ENCODE peak calls at places on chromosomes 4 and X, in six cellular contexts. K, F, E, C, P and M are unnamed samples.

GRCh38 chrX:42093756-42094155 is 170.4 kb upstream of the CASK start:
- DNase-seq in P (peak), F (no peak), E (no peak), K (peak), C (no peak), M (peak)

GRCh38 chr4:8410641-8411271 is 29.8 kb downstream of the ACOX3 start:
- DNase-seq in K (peak), F (no peak), C (peak), E (peak), P (peak), M (peak)

GRCh38 chrX:150185766-150186165 is 177.4 kb upstream of the MAMLD1 start:
- DNase-seq in E (no peak), C (no peak), P (no peak), F (no peak), K (peak), M (no peak)

GRCh38 chr4:88244821-88245579 is 39.4 kb downstream of the PPM1K start:
- DNase-seq in K (no peak), E (no peak), P (no peak), F (no peak), C (no peak), M (no peak)

GRCh38 chr4:82758701-82759685 is 39.6 kb downstream of the SCD5 start:
- DNase-seq in F (no peak), P (no peak), K (no peak), E (no peak), C (no peak), M (no peak)

GRCh38 chrX:11188664-11189063 is 77.5 kb downstream of the HCCS start:
- DNase-seq in C (no peak), E (no peak), K (peak), F (no peak), P (peak), M (no peak)

GRCh38 chr4:69713593-69713992 is 46.8 kb downstream of the SULT1B1 start:
- DNase-seq in E (no peak), C (no peak), P (peak), F (no peak), K (no peak), M (no peak)

GRCh38 chrX:141652315-141652714 is 46.2 kb downstream of the SPANXD start:
- DNase-seq in P (peak), C (no peak), E (no peak), K (peak), F (no peak), M (no peak)

GRCh38 chr4:26238426-26238781 is 82.4 kb upstream of the RBPJ start:
- DNase-seq in K (no peak), C (no peak), E (no peak), F (no peak), P (no peak), M (no peak)

GRCh38 chr4:86338989-86339388 is 20.9 kb downstream of the MAPK10 start:
- DNase-seq in P (peak), E (no peak), C (peak), F (no peak), K (peak), M (no peak)

GRCh38 chr4:1033840-1034551 is 22.6 kb downstream of the FGFRL1 start:
- DNase-seq in C (no peak), E (no peak), F (no peak), P (peak), K (peak), M (no peak)

GRCh38 chr4:166153539-166153938 is 280.5 kb downstream of the TLL1 start:
- DNase-seq in P (peak), C (no peak), K (no peak), E (no peak), F (no peak), M (no peak)

GRCh38 chrX:154544885-154545284 is 1.8 kb downstream of the G6PD start:
- DNase-seq in P (no peak), K (no peak), F (no peak), E (no peak), C (no peak), M (no peak)

GRCh38 chr4:25984796-25985195 is 70.8 kb downstream of the SMIM20 start:
- DNase-seq in E (no peak), F (no peak), K (no peak), P (no peak), C (no peak), M (no peak)

GRCh38 chr4:185810746-185811508 is 1.1 kb downstream of the SORBS2 start:
- DNase-seq in F (no peak), P (peak), E (peak), K (no peak), C (no peak), M (no peak)

GRCh38 chrX:74523224-74523623 is 91.2 kb downstream of the RLIM start:
- DNase-seq in E (no peak), K (no peak), P (peak), C (no peak), F (no peak), M (no peak)

GRCh38 chrX:66674506-66674905 is 35.6 kb upstream of the EDA2R start:
- DNase-seq in F (no peak), C (no peak), E (no peak), K (no peak), P (no peak), M (no peak)

GRCh38 chr4:163167333-163167626 is 590 bp upstream of the NAF1 start:
- DNase-seq in K (no peak), E (no peak), F (no peak), P (peak), C (peak), M (no peak)

GRCh38 chr4:102247041-102247440 is 98.2 kb downstream of the SLC39A8 start:
- DNase-seq in F (no peak), P (peak), C (no peak), K (peak), E (no peak), M (no peak)

GRCh38 chrX:65644621-65645287 is 22.7 kb upstream of the MSN start:
- DNase-seq in C (peak), P (peak), E (no peak), F (no peak), K (peak), M (peak)

GRCh38 chrX:148902581-148902980 is 402.2 kb downstream of the AFF2 start:
- DNase-seq in K (no peak), C (no peak), E (no peak), F (no peak), P (no peak), M (no peak)

GRCh38 chrX:21705215-21705614 is 47.1 kb upstream of the KLHL34 start:
- DNase-seq in K (no peak), E (no peak), C (no peak), F (no peak), P (no peak), M (no peak)

GRCh38 chr4:118953276-118953675 is 64.6 kb downstream of the SYNPO2 start:
- DNase-seq in K (peak), F (no peak), E (no peak), C (no peak), P (no peak), M (no peak)

GRCh38 chr4:158535130-158535614 is 13.5 kb downstream of the RXFP1 start:
- DNase-seq in C (peak), E (no peak), K (peak), F (no peak), P (peak), M (peak)

GRCh38 chrX:21975827-21976226 is 35.3 kb downstream of the SMS start:
- DNase-seq in E (no peak), C (peak), F (no peak), K (peak), P (peak), M (peak)

GRCh38 chr4:56276547-56276946 is 110.7 kb downstream of the AASDH start:
- DNase-seq in E (no peak), F (no peak), C (peak), P (no peak), K (no peak), M (no peak)